ENCODE peak calls at places on chromosomes 5 and 9, in eight cellular contexts. X is GM13977; C is caudate nucleus; L is central memory CD8-positive, alpha-beta T cell; W is RWPE1; I is GM13976; V is GM23248; K is stimulated activated CD4-positive, alpha-beta T cell treated with anti-CD3 and anti-CD28 coated beads, Interleukin-1b, Interleukin-23, amount 100 ng/mL, for 24 hours. Q is an unnamed sample.

GRCh38 chr9:135342206-135343130 is 137.1 kb upstream of the PPP1R26 start:
- DNase-seq in X (no peak), C (no peak), L (no peak), W (no peak), I (no peak), V (no peak), K (no peak), Q (no peak)

GRCh38 chr9:23751614-23752013 is 74.4 kb downstream of the ELAVL2 start:
- DNase-seq in X (no peak), C (no peak), L (no peak), W (no peak), I (no peak), V (no peak), K (no peak), Q (no peak)

GRCh38 chr9:105901514-105902109 is 207.3 kb downstream of the TMEM38B start:
- DNase-seq in X (peak), C (no peak), L (no peak), W (peak), I (peak), V (peak), K (no peak), Q (peak)

GRCh38 chr9:122383992-122384461 is 13.2 kb downstream of the PTGS1 start:
- DNase-seq in X (no peak), C (no peak), L (no peak), W (peak), I (no peak), V (peak), K (no peak), Q (no peak)

GRCh38 chr9:120259100-120259499 is 320.9 kb downstream of the CDK5RAP2 start:
- DNase-seq in X (no peak), C (no peak), L (no peak), W (no peak), I (no peak), V (no peak), K (no peak), Q (no peak)

GRCh38 chr5:141915881-141916336 is 7.8 kb upstream of the DELE1 start:
- DNase-seq in X (no peak), C (no peak), L (no peak), W (peak), I (no peak), V (no peak), K (no peak), Q (peak)

GRCh38 chr9:130266236-130267098 is 907 bp downstream of the HMCN2 start:
- DNase-seq in X (no peak), C (no peak), L (no peak), W (no peak), I (no peak), V (no peak), K (no peak), Q (peak)

GRCh38 chr9:26949604-26950003 is 2.6 kb upstream of the PLAA start:
- DNase-seq in X (no peak), C (no peak), L (no peak), W (peak), I (no peak), V (peak), K (no peak), Q (no peak)

GRCh38 chr9:135156525-135157510 is 69.3 kb downstream of the OLFM1 start:
- DNase-seq in X (peak), C (no peak), L (no peak), W (peak), I (peak), V (peak), K (no peak), Q (peak)

GRCh38 chr5:140554454-140554853 is 2.8 kb downstream of the SRA1 start:
- DNase-seq in X (no peak), C (no peak), L (no peak), W (peak), I (no peak), V (peak), K (no peak), Q (no peak)

GRCh38 chr5:64682608-64683007 is 7.7 kb upstream of the SHISAL2B start:
- DNase-seq in X (no peak), C (no peak), L (no peak), W (no peak), I (no peak), V (no peak), K (no peak), Q (no peak)

GRCh38 chr5:169347786-169348185 is 46.8 kb upstream of the SLIT3 start:
- DNase-seq in X (no peak), C (no peak), L (no peak), W (no peak), I (no peak), V (peak), K (no peak), Q (no peak)

GRCh38 chr5:69234457-69235268 is at the start of gene CDK7:
- DNase-seq in X (peak), C (peak), L (peak), W (peak), I (peak), V (peak), K (peak), Q (peak)

GRCh38 chr5:135296900-135297816 is 101.9 kb downstream of the MACROH2A1 start:
- DNase-seq in X (no peak), C (no peak), L (no peak), W (no peak), I (no peak), V (no peak), K (no peak), Q (no peak)

GRCh38 chr5:78627766-78628165 is 20.8 kb downstream of the LHFPL2 start:
- DNase-seq in X (no peak), C (no peak), L (no peak), W (no peak), I (no peak), V (peak), K (no peak), Q (no peak)

GRCh38 chr9:132434875-132435274 is 24.9 kb downstream of the CFAP77 start:
- DNase-seq in X (no peak), C (no peak), L (no peak), W (no peak), I (no peak), V (no peak), K (no peak), Q (peak)

Q was measured in neural progenitor cell.